ENCODE peak calls at places on chromosomes 3 and 15, in eight cellular contexts. One of them, this sample, is unnamed.

GRCh38 chr3:66938338-66938963 is 59.7 kb upstream of the KBTBD8 start:
- DNase-seq in CD4-positive, alpha-beta memory T cell: peak
- DNase-seq in bronchial epithelial cell: peak
- DNase-seq in body of pancreas: peak
- DNase-seq in heart right ventricle: peak
- DNase-seq in right lobe of liver: no peak
- DNase-seq in uterus: no peak
- DNase-seq in choroid plexus epithelial cell: peak
- DNase-seq in this sample: peak

GRCh38 chr3:122677261-122677660 is 3.4 kb upstream of the PARP14 start:
- DNase-seq in CD4-positive, alpha-beta memory T cell: no peak
- DNase-seq in bronchial epithelial cell: peak
- DNase-seq in body of pancreas: no peak
- DNase-seq in heart right ventricle: no peak
- DNase-seq in right lobe of liver: no peak
- DNase-seq in uterus: no peak
- DNase-seq in choroid plexus epithelial cell: peak
- DNase-seq in this sample: peak

GRCh38 chr3:37210230-37210629 is 35.8 kb upstream of the LRRFIP2 start:
- DNase-seq in CD4-positive, alpha-beta memory T cell: no peak
- DNase-seq in bronchial epithelial cell: peak
- DNase-seq in body of pancreas: no peak
- DNase-seq in heart right ventricle: no peak
- DNase-seq in right lobe of liver: no peak
- DNase-seq in uterus: no peak
- DNase-seq in choroid plexus epithelial cell: peak
- DNase-seq in this sample: peak

GRCh38 chr3:187742351-187743171 is 2.7 kb downstream of the BCL6 start:
- DNase-seq in CD4-positive, alpha-beta memory T cell: peak
- DNase-seq in bronchial epithelial cell: no peak
- DNase-seq in body of pancreas: peak
- DNase-seq in heart right ventricle: peak
- DNase-seq in right lobe of liver: no peak
- DNase-seq in uterus: peak
- DNase-seq in choroid plexus epithelial cell: peak
- DNase-seq in this sample: peak

GRCh38 chr3:151265866-151266265 is 12.5 kb downstream of the P2RY14 start:
- DNase-seq in CD4-positive, alpha-beta memory T cell: no peak
- DNase-seq in bronchial epithelial cell: no peak
- DNase-seq in body of pancreas: peak
- DNase-seq in heart right ventricle: peak
- DNase-seq in right lobe of liver: no peak
- DNase-seq in uterus: no peak
- DNase-seq in choroid plexus epithelial cell: no peak
- DNase-seq in this sample: no peak

GRCh38 chr3:7543294-7543693 is 682.4 kb downstream of the GRM7 start:
- DNase-seq in CD4-positive, alpha-beta memory T cell: no peak
- DNase-seq in bronchial epithelial cell: no peak
- DNase-seq in body of pancreas: no peak
- DNase-seq in heart right ventricle: no peak
- DNase-seq in right lobe of liver: no peak
- DNase-seq in uterus: no peak
- DNase-seq in choroid plexus epithelial cell: no peak
- DNase-seq in this sample: peak

GRCh38 chr3:5058463-5058862 is 63.6 kb upstream of the ARL8B start:
- DNase-seq in CD4-positive, alpha-beta memory T cell: no peak
- DNase-seq in bronchial epithelial cell: peak
- DNase-seq in body of pancreas: no peak
- DNase-seq in heart right ventricle: no peak
- DNase-seq in right lobe of liver: no peak
- DNase-seq in uterus: no peak
- DNase-seq in choroid plexus epithelial cell: peak
- DNase-seq in this sample: no peak

GRCh38 chr3:8336456-8336855 is 165.2 kb upstream of the LMCD1 start:
- DNase-seq in CD4-positive, alpha-beta memory T cell: no peak
- DNase-seq in bronchial epithelial cell: no peak
- DNase-seq in body of pancreas: no peak
- DNase-seq in heart right ventricle: no peak
- DNase-seq in right lobe of liver: no peak
- DNase-seq in uterus: no peak
- DNase-seq in choroid plexus epithelial cell: no peak
- DNase-seq in this sample: no peak

GRCh38 chr3:6861331-6861988 is 545 bp downstream of the GRM7 start:
- DNase-seq in CD4-positive, alpha-beta memory T cell: no peak
- DNase-seq in bronchial epithelial cell: no peak
- DNase-seq in body of pancreas: no peak
- DNase-seq in heart right ventricle: no peak
- DNase-seq in right lobe of liver: no peak
- DNase-seq in uterus: no peak
- DNase-seq in choroid plexus epithelial cell: no peak
- DNase-seq in this sample: no peak

GRCh38 chr3:23663246-23663645 is 142.5 kb upstream of the UBE2E1 start:
- DNase-seq in CD4-positive, alpha-beta memory T cell: no peak
- DNase-seq in bronchial epithelial cell: no peak
- DNase-seq in body of pancreas: no peak
- DNase-seq in heart right ventricle: peak
- DNase-seq in right lobe of liver: no peak
- DNase-seq in uterus: peak
- DNase-seq in choroid plexus epithelial cell: no peak
- DNase-seq in this sample: no peak

GRCh38 chr15:97235285-97235985 is 725.1 kb upstream of the ARRDC4 start:
- DNase-seq in CD4-positive, alpha-beta memory T cell: no peak
- DNase-seq in bronchial epithelial cell: peak
- DNase-seq in body of pancreas: peak
- DNase-seq in heart right ventricle: peak
- DNase-seq in right lobe of liver: no peak
- DNase-seq in uterus: peak
- DNase-seq in choroid plexus epithelial cell: peak
- DNase-seq in this sample: peak

GRCh38 chr15:25178835-25179672 is 224.3 kb downstream of the SNRPN start:
- DNase-seq in CD4-positive, alpha-beta memory T cell: no peak
- DNase-seq in bronchial epithelial cell: no peak
- DNase-seq in body of pancreas: peak
- DNase-seq in heart right ventricle: no peak
- DNase-seq in right lobe of liver: peak
- DNase-seq in uterus: peak
- DNase-seq in choroid plexus epithelial cell: no peak
- DNase-seq in this sample: no peak

GRCh38 chr3:135809038-135809437 is 156.5 kb upstream of the PPP2R3A start:
- DNase-seq in CD4-positive, alpha-beta memory T cell: no peak
- DNase-seq in bronchial epithelial cell: no peak
- DNase-seq in body of pancreas: no peak
- DNase-seq in heart right ventricle: no peak
- DNase-seq in right lobe of liver: no peak
- DNase-seq in uterus: no peak
- DNase-seq in choroid plexus epithelial cell: no peak
- DNase-seq in this sample: no peak

GRCh38 chr3:135805752-135806151 is 159.8 kb upstream of the PPP2R3A start:
- DNase-seq in CD4-positive, alpha-beta memory T cell: no peak
- DNase-seq in bronchial epithelial cell: no peak
- DNase-seq in body of pancreas: no peak
- DNase-seq in heart right ventricle: no peak
- DNase-seq in right lobe of liver: no peak
- DNase-seq in uterus: no peak
- DNase-seq in choroid plexus epithelial cell: no peak
- DNase-seq in this sample: no peak

GRCh38 chr3:135806342-135806741 is 159.2 kb upstream of the PPP2R3A start:
- DNase-seq in CD4-positive, alpha-beta memory T cell: no peak
- DNase-seq in bronchial epithelial cell: no peak
- DNase-seq in body of pancreas: no peak
- DNase-seq in heart right ventricle: no peak
- DNase-seq in right lobe of liver: no peak
- DNase-seq in uterus: no peak
- DNase-seq in choroid plexus epithelial cell: no peak
- DNase-seq in this sample: no peak

GRCh38 chr3:135811597-135811996 is 153.9 kb upstream of the PPP2R3A start:
- DNase-seq in CD4-positive, alpha-beta memory T cell: no peak
- DNase-seq in bronchial epithelial cell: no peak
- DNase-seq in body of pancreas: no peak
- DNase-seq in heart right ventricle: no peak
- DNase-seq in right lobe of liver: no peak
- DNase-seq in uterus: no peak
- DNase-seq in choroid plexus epithelial cell: no peak
- DNase-seq in this sample: no peak

GRCh38 chr3:135807879-135808278 is 157.6 kb upstream of the PPP2R3A start:
- DNase-seq in CD4-positive, alpha-beta memory T cell: no peak
- DNase-seq in bronchial epithelial cell: no peak
- DNase-seq in body of pancreas: no peak
- DNase-seq in heart right ventricle: no peak
- DNase-seq in right lobe of liver: no peak
- DNase-seq in uterus: no peak
- DNase-seq in choroid plexus epithelial cell: no peak
- DNase-seq in this sample: no peak
- H3K4me3 ChIP-seq in CD4-positive, alpha-beta memory T cell: no peak
- H3K4me3 ChIP-seq in bronchial epithelial cell: no peak
- H3K4me3 ChIP-seq in body of pancreas: no peak
- H3K4me3 ChIP-seq in heart right ventricle: no peak
- H3K4me3 ChIP-seq in right lobe of liver: no peak
- H3K4me3 ChIP-seq in uterus: no peak
- H3K4me3 ChIP-seq in choroid plexus epithelial cell: no peak
- H3K4me3 ChIP-seq in this sample: no peak

DNA sequence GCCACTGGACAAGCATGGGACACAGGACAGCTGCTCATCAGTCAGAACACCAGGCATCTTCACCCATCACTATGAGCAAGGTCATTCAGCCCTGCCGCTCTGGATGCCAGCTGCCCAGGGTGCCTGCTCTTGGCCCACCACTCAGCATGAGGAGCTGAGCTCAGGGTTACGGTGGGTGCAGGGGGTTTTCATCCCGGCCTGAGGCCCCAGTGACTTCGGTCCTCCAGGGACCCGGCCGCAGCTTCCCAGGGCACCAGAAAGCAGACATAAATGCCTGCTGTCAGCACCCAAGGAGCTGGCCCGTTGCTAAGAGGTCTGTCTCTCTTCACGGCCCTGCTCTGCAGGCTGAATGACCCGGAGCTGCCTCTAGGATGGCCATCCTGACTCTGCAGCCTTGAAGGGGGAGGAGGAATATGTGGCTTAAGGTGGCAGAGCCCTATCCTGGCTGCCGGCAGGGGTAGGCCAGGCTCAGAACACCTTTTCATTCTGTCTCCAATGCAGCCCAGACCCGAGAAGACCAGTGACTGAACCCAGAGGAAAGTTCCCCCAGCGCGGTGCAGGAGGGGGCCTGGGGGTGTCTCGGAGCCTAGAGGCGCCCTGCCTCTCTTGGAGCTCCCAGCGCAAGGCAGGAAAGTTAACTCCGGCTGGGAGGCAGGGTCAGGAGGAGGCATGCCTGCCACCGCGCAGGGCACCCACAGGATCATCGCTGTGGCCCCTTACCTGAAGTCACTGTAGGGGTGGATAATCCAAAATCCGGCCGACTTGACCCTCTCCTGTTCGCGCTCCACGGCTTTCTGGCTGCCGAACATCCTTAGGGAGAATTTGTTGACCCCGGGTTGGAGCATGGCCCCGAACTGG is 1.8 kb downstream of the HCN4 start:
- DNase-seq in CD4-positive, alpha-beta memory T cell: no peak
- DNase-seq in bronchial epithelial cell: no peak
- DNase-seq in body of pancreas: no peak
- DNase-seq in heart right ventricle: peak
- DNase-seq in right lobe of liver: no peak
- DNase-seq in uterus: no peak
- DNase-seq in choroid plexus epithelial cell: no peak
- DNase-seq in this sample: no peak
- H3K4me3 ChIP-seq in CD4-positive, alpha-beta memory T cell: no peak
- H3K4me3 ChIP-seq in bronchial epithelial cell: no peak
- H3K4me3 ChIP-seq in body of pancreas: no peak
- H3K4me3 ChIP-seq in heart right ventricle: peak
- H3K4me3 ChIP-seq in right lobe of liver: no peak
- H3K4me3 ChIP-seq in uterus: no peak
- H3K4me3 ChIP-seq in choroid plexus epithelial cell: no peak
- H3K4me3 ChIP-seq in this sample: no peak

GRCh38 chr3:113602836-113603235 is 70.5 kb downstream of the SIDT1 start:
- DNase-seq in CD4-positive, alpha-beta memory T cell: no peak
- DNase-seq in bronchial epithelial cell: no peak
- DNase-seq in body of pancreas: no peak
- DNase-seq in heart right ventricle: no peak
- DNase-seq in right lobe of liver: no peak
- DNase-seq in uterus: no peak
- DNase-seq in choroid plexus epithelial cell: no peak
- DNase-seq in this sample: no peak

GRCh38 chr3:113606539-113607218 is 74.3 kb downstream of the SIDT1 start:
- DNase-seq in CD4-positive, alpha-beta memory T cell: peak
- DNase-seq in bronchial epithelial cell: no peak
- DNase-seq in body of pancreas: no peak
- DNase-seq in heart right ventricle: no peak
- DNase-seq in right lobe of liver: no peak
- DNase-seq in uterus: no peak
- DNase-seq in choroid plexus epithelial cell: no peak
- DNase-seq in this sample: no peak

GRCh38 chr3:113602256-113602655 is 69.9 kb downstream of the SIDT1 start:
- DNase-seq in CD4-positive, alpha-beta memory T cell: no peak
- DNase-seq in bronchial epithelial cell: no peak
- DNase-seq in body of pancreas: no peak
- DNase-seq in heart right ventricle: no peak
- DNase-seq in right lobe of liver: no peak
- DNase-seq in uterus: no peak
- DNase-seq in choroid plexus epithelial cell: no peak
- DNase-seq in this sample: no peak

GRCh38 chr3:113601240-113601639 is 68.9 kb downstream of the SIDT1 start:
- DNase-seq in CD4-positive, alpha-beta memory T cell: no peak
- DNase-seq in bronchial epithelial cell: no peak
- DNase-seq in body of pancreas: no peak
- DNase-seq in heart right ventricle: no peak
- DNase-seq in right lobe of liver: no peak
- DNase-seq in uterus: no peak
- DNase-seq in choroid plexus epithelial cell: no peak
- DNase-seq in this sample: no peak

GRCh38 chr3:113607219-113607596 is 74.9 kb downstream of the SIDT1 start:
- DNase-seq in CD4-positive, alpha-beta memory T cell: no peak
- DNase-seq in bronchial epithelial cell: no peak
- DNase-seq in body of pancreas: no peak
- DNase-seq in heart right ventricle: no peak
- DNase-seq in right lobe of liver: no peak
- DNase-seq in uterus: no peak
- DNase-seq in choroid plexus epithelial cell: no peak
- DNase-seq in this sample: no peak
- H3K4me3 ChIP-seq in CD4-positive, alpha-beta memory T cell: no peak
- H3K4me3 ChIP-seq in bronchial epithelial cell: no peak
- H3K4me3 ChIP-seq in body of pancreas: no peak
- H3K4me3 ChIP-seq in heart right ventricle: no peak
- H3K4me3 ChIP-seq in right lobe of liver: no peak
- H3K4me3 ChIP-seq in uterus: no peak
- H3K4me3 ChIP-seq in choroid plexus epithelial cell: no peak
- H3K4me3 ChIP-seq in this sample: no peak

DNA sequence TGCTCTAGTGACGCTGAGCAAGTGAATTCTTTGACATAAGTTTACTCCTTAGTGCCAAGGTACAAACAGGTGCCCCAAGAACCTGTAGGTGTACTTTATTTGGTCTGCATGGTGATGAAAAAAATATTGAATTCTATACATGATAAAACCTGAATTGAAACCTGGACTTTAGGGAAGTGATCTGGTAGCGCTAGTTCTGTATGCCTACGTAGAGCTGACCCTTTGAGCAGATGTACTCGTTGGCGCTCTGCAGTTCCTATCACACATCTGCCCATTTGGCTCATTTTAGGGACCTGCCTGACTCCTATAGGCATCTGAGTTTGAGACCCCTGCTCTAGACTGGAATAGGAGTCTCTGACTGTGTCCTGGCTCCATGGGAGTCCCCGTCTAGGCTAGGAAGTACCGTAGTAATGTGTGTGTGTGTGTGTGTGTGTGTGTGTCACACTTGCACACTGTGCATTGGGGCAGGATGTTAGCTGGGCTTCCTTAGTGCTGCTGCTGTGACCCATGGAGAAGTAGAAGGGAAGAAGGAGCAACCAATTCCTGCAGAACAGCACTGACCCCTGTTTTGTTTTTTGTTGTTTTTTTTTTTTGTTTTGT is 21.2 kb downstream of the STARD5 start:
- DNase-seq in CD4-positive, alpha-beta memory T cell: no peak
- DNase-seq in bronchial epithelial cell: no peak
- DNase-seq in body of pancreas: no peak
- DNase-seq in heart right ventricle: no peak
- DNase-seq in right lobe of liver: no peak
- DNase-seq in uterus: no peak
- DNase-seq in choroid plexus epithelial cell: no peak
- DNase-seq in this sample: no peak
- H3K4me3 ChIP-seq in CD4-positive, alpha-beta memory T cell: peak
- H3K4me3 ChIP-seq in bronchial epithelial cell: no peak
- H3K4me3 ChIP-seq in body of pancreas: no peak
- H3K4me3 ChIP-seq in heart right ventricle: no peak
- H3K4me3 ChIP-seq in right lobe of liver: no peak
- H3K4me3 ChIP-seq in uterus: no peak
- H3K4me3 ChIP-seq in choroid plexus epithelial cell: no peak
- H3K4me3 ChIP-seq in this sample: no peak